ENCODE peak calls at places on chromosome 18, in five cellular contexts. Q is MM.1S, N is suprapubic skin, H is AG04450, D is astrocyte. L is an unnamed sample.

GRCh38 chr18:59067873-59068272 is 71.8 kb upstream of the SEC11C start:
- DNase-seq in Q (peak), N (no peak), H (no peak), D (no peak), L (no peak)

GRCh38 chr18:3525870-3526420 is 76.0 kb downstream of the TGIF1 start:
- DNase-seq in Q (peak), N (no peak), H (no peak), D (peak), L (peak)

GRCh38 chr18:2905802-2906521 is 59.2 kb downstream of the EMILIN2 start:
- DNase-seq in Q (no peak), N (peak), H (no peak), D (no peak), L (peak)

GRCh38 chr18:49850636-49851035 is 37.3 kb upstream of the ACAA2 start:
- DNase-seq in Q (no peak), N (no peak), H (no peak), D (no peak), L (no peak)

GRCh38 chr18:28019425-28020108 is 157.4 kb downstream of the CDH2 start:
- DNase-seq in Q (no peak), N (no peak), H (no peak), D (peak), L (no peak)

GRCh38 chr18:8616026-8616401 is 6.8 kb downstream of the RAB12 start:
- DNase-seq in Q (no peak), N (no peak), H (no peak), D (peak), L (no peak)

GRCh38 chr18:75128911-75129716 is 79.8 kb downstream of the PTGR3 start:
- DNase-seq in Q (no peak), N (peak), H (no peak), D (no peak), L (no peak)

GRCh38 chr18:70649683-70650082 is 360.8 kb downstream of the SOCS6 start:
- DNase-seq in Q (no peak), N (no peak), H (no peak), D (no peak), L (no peak)

GRCh38 chr18:29361843-29362242 is 1184.9 kb upstream of the CDH2 start:
- DNase-seq in Q (no peak), N (no peak), H (no peak), D (no peak), L (no peak)

GRCh38 chr18:76457475-76457874 is 37.6 kb downstream of the ZNF516 start:
- DNase-seq in Q (no peak), N (no peak), H (no peak), D (peak), L (no peak)

GRCh38 chr18:12597775-12598174 is 60.1 kb downstream of the SPIRE1 start:
- DNase-seq in Q (no peak), N (no peak), H (peak), D (peak), L (no peak)

GRCh38 chr18:3305354-3305762 is 43.4 kb downstream of the MYL12B start:
- DNase-seq in Q (no peak), N (no peak), H (peak), D (peak), L (peak)

GRCh38 chr18:48295586-48296311 is 113.4 kb downstream of the ZBTB7C start:
- DNase-seq in Q (no peak), N (no peak), H (no peak), D (no peak), L (no peak)

GRCh38 chr18:37778417-37779165 is 213.0 kb upstream of the CELF4 start:
- DNase-seq in Q (peak), N (peak), H (no peak), D (no peak), L (no peak)

GRCh38 chr18:45008694-45009372 is 328.1 kb downstream of the SETBP1 start:
- DNase-seq in Q (peak), N (no peak), H (no peak), D (no peak), L (no peak)

GRCh38 chr18:45007531-45007930 is 326.8 kb downstream of the SETBP1 start:
- DNase-seq in Q (no peak), N (no peak), H (no peak), D (peak), L (no peak)

GRCh38 chr18:45006934-45007333 is 326.2 kb downstream of the SETBP1 start:
- DNase-seq in Q (no peak), N (no peak), H (no peak), D (peak), L (no peak)

GRCh38 chr18:45012286-45012685 is 331.6 kb downstream of the SETBP1 start:
- DNase-seq in Q (no peak), N (no peak), H (no peak), D (no peak), L (no peak)

DNA sequence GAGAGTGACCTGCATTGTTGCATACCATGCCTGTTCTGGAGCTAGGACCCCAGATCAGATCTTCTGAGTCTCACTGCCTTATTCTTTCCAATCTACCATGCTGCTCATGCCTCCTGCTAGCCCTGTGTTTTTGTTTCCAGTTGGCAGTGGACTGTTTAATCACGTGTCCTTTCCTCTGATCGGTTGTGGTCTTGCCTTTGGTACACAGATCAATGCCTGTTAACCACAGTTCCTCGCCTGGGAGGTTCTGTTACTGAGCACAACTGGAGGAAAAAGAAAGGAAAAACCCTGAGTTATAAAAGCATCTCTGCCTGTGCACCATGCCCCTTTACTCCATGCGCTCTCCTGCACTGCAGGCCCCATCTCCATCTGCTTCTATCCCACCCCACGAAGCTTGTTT is 329.1 kb downstream of the SETBP1 start:
- DNase-seq in Q (no peak), N (no peak), H (no peak), D (no peak), L (no peak)
- H3K4me3 ChIP-seq in Q (no peak), N (no peak), H (no peak), D (no peak), L (no peak)

GRCh38 chr18:22429564-22429963 is 11.8 kb upstream of the CTAGE1 start:
- DNase-seq in Q (no peak), N (no peak), H (no peak), D (no peak), L (no peak)

GRCh38 chr18:22433960-22434359 is 16.2 kb upstream of the CTAGE1 start:
- DNase-seq in Q (no peak), N (no peak), H (no peak), D (no peak), L (no peak)

GRCh38 chr18:22428672-22429071 is 11.0 kb upstream of the CTAGE1 start:
- DNase-seq in Q (no peak), N (no peak), H (no peak), D (no peak), L (no peak)

GRCh38 chr18:22434973-22435608 is 17.4 kb upstream of the CTAGE1 start:
- DNase-seq in Q (no peak), N (no peak), H (peak), D (peak), L (no peak)

GRCh38 chr18:22432672-22433137 is 15.0 kb upstream of the CTAGE1 start:
- DNase-seq in Q (no peak), N (peak), H (peak), D (peak), L (no peak)
- H3K4me3 ChIP-seq in Q (no peak), N (no peak), H (no peak), D (peak), L (no peak)

DNA sequence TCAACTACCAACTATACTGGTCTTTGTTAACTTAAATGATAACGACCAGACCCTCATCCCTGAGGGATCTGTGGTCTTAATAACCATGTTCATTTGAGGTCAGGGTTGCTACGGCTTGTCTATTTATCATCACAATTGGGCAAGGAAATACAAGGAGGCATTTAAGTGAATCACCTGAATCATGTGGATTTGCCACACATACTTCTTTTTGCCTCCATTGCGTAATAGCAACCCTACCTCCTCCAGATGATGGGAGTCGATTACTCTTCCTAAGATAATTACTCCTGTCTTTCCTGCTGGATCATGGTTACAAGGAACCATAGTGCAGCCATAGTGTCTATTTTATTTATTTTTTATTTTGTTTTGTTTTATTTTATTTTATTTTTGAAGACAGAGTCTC is 42.2 kb downstream of the TAF4B start:
- DNase-seq in Q (no peak), N (no peak), H (no peak), D (no peak), L (no peak)
- H3K4me3 ChIP-seq in Q (no peak), N (no peak), H (no peak), D (no peak), L (no peak)

DNA sequence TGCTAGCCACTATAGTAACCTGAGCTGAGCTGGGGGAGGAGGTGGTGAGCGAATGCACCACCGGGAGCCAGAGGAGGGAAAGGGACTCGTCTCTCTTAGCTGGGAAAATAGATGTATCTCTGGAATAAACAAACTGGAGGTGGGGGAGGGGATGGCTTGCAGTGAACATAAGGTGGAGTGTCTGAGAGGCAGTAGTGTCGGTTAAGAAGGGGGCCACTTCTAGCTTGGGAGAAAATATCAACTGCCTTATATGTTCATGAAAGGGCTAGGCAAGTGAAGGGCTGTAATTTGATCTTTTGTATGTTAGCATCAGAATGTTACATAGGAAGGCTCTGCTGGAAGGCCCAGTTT is 2.2 kb downstream of the SETBP1 start:
- DNase-seq in Q (no peak), N (no peak), H (no peak), D (no peak), L (no peak)
- H3K4me3 ChIP-seq in Q (peak), N (peak), H (no peak), D (no peak), L (no peak)

GRCh38 chr18:78213365-78213994 is 766.1 kb upstream of the SALL3 start:
- DNase-seq in Q (no peak), N (no peak), H (no peak), D (no peak), L (no peak)
- H3K4me3 ChIP-seq in Q (no peak), N (no peak), H (no peak), D (no peak), L (no peak)

GRCh38 chr18:6734746-6735430 is 5.4 kb downstream of the ARHGAP28 start:
- DNase-seq in Q (no peak), N (no peak), H (no peak), D (no peak), L (no peak)
- H3K4me3 ChIP-seq in Q (no peak), N (no peak), H (no peak), D (no peak), L (no peak)

GRCh38 chr18:62610509-62611394 is 87.9 kb downstream of the ZCCHC2 start:
- DNase-seq in Q (no peak), N (no peak), H (no peak), D (no peak), L (no peak)
- H3K4me3 ChIP-seq in Q (no peak), N (peak), H (peak), D (peak), L (no peak)

L was measured in effector memory CD4-positive, alpha-beta T cell.